ENCODE peak calls at places on chromosomes 1 and 21, in four cellular contexts. I, H, W and N are unnamed samples.

GRCh38 chr1:117605164-117605810 is 561 bp upstream of the TENT5C start:
- DNase-seq in I (no peak), H (peak; percentile 41), W (no peak), N (no peak)

GRCh38 chr1:180157576-180158057 is 2.9 kb downstream of the QSOX1 start:
- DNase-seq in I (no peak), H (no peak), W (no peak), N (no peak)

GRCh38 chr21:39094087-39094785 is 89.0 kb downstream of the PSMG1 start:
- DNase-seq in I (no peak), H (no peak), W (no peak), N (no peak)

GRCh38 chr1:89633745-89634625 is 1.1 kb downstream of the LRRC8C start:
- DNase-seq in I (peak; percentile 24), H (no peak), W (no peak), N (peak; percentile 6)

GRCh38 chr21:25487046-25487594 is 120.2 kb downstream of the MRPL39 start:
- DNase-seq in I (no peak), H (no peak), W (no peak), N (no peak)

GRCh38 chr1:106768077-106768476 is 288.4 kb upstream of the PRMT6 start:
- DNase-seq in I (no peak), H (no peak), W (no peak), N (no peak)

GRCh38 chr1:67588186-67588865 is 96.7 kb upstream of the GADD45A start:
- DNase-seq in I (no peak), H (no peak), W (no peak), N (no peak)

GRCh38 chr21:36193200-36193599 is 36.6 kb downstream of the DOP1B start:
- DNase-seq in I (no peak), H (no peak), W (no peak), N (no peak)

GRCh38 chr1:36602189-36602588 is 119.5 kb upstream of the CSF3R start:
- DNase-seq in I (no peak), H (no peak), W (no peak), N (no peak)

GRCh38 chr1:61322769-61323168 is 240.4 kb downstream of the NFIA start:
- DNase-seq in I (no peak), H (no peak), W (no peak), N (no peak)

GRCh38 chr21:34889287-34889536 is 159.9 kb downstream of the RUNX1 start:
- DNase-seq in I (peak; percentile 42), H (peak; percentile 60), W (peak; percentile 76), N (no peak)

GRCh38 chr1:21324368-21325137 is 34.3 kb upstream of the ECE1 start:
- DNase-seq in I (peak; percentile 81), H (peak; percentile 88), W (peak; percentile 87), N (peak; percentile 85)

GRCh38 chr21:38506606-38507331 is 8.5 kb upstream of the ERG start:
- DNase-seq in I (no peak), H (no peak), W (no peak), N (no peak)

GRCh38 chr21:34558166-34558565 is 46.2 kb upstream of the KCNE1 start:
- DNase-seq in I (no peak), H (no peak), W (no peak), N (no peak)

GRCh38 chr1:58062635-58063034 is 483.9 kb downstream of the OMA1 start:
- DNase-seq in I (no peak), H (no peak), W (no peak), N (no peak)

GRCh38 chr21:32190491-32191144 is 88.2 kb downstream of the MIS18A start:
- DNase-seq in I (no peak), H (peak; percentile 9), W (no peak), N (no peak)

GRCh38 chr1:222974496-222974895 is 159.7 kb downstream of the DISP1 start:
- DNase-seq in I (no peak), H (no peak), W (no peak), N (no peak)

GRCh38 chr21:44496196-44496899 is 41.0 kb downstream of the LRRC3 start:
- DNase-seq in I (no peak), H (no peak), W (peak; percentile 52), N (no peak)
- H3K4me1 ChIP-seq in I (no peaks in the 10 kb centered on the region), H (no peaks in the 10 kb centered on the region), W (no peaks in the 10 kb centered on the region), N (no peaks in the 10 kb centered on the region)

GRCh38 chr21:44940116-44940631 is 345 bp downstream of the SLX9 start:
- DNase-seq in I (no peak), H (no peak), W (no peak), N (no peak)

GRCh38 chr21:44943005-44943685 is 3.3 kb downstream of the SLX9 start:
- DNase-seq in I (no peak), H (no peak), W (peak; percentile 14), N (no peak)

GRCh38 chr21:44942566-44942965 is 2.7 kb downstream of the SLX9 start:
- DNase-seq in I (no peak), H (no peak), W (no peak), N (no peak)

GRCh38 chr21:44939532-44940115 is at the start of gene SLX9:
- DNase-seq in I (peak; percentile 64), H (peak; percentile 74), W (peak; percentile 89), N (peak; percentile 89)

GRCh38 chr21:44941567-44941966 is 1.7 kb downstream of the SLX9 start:
- DNase-seq in I (no peak), H (no peak), W (peak; percentile 29), N (no peak)
- H3K36me3 ChIP-seq in I (no peaks in the 10 kb centered on the region), H (peaks cover 24% of the 10 kb centered on the region), W (peaks cover 27% of the 10 kb centered on the region), N (peaks cover 34% of the 10 kb centered on the region)

DNA sequence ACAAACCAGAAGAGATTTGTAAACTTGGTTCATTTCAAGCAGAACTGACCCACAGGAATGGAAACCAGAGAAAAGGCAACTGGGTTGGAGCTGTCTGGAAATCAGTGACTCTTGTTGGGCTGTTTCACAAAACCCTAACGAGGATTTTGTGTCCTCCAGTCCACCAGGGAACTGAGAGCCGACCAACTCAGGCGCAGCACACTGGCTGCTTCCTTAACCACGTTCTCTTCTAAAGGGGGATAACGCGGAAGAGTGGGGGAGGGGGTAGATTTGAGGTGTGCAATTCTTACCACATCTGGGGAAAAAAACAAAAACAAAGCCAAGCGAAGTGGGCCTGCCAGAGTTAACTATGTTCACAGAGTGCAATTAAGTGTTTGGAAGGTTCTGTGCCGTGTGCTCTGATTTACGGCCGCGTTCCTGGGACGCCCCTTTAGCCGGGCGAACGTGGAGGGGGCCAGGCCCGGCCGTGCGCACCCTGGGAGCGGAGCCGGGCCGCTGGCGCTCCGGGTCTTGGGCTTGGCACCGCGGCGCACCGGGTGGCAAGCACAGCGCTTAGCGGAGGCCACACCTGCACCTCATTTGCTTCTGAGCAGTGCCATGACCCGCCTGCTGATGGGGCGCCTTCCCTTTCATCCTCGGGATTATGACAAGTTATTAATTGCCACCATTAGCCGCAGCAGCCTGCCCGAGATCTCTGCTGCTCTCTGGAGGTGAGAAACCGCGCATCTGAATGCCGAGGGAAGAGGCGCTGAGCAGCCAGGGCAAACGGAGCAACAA is 248.6 kb upstream of the FOXD3 start:
- DNase-seq in I (no peak), H (no peak), W (no peak), N (no peak)
- TF ChIP-seq CTCF in I (no peak), H (no peak), W (no peak), N (peak; percentile 5)

GRCh38 chr1:221739018-221739676 is 2.7 kb downstream of the DUSP10 start:
- DNase-seq in I (no peak), H (no peak), W (peak; percentile 51), N (no peak)
- H3K4me1 ChIP-seq in I (peaks cover 1% of the 10 kb centered on the region), H (peaks cover 16% of the 10 kb centered on the region), W (peaks cover 43% of the 10 kb centered on the region), N (no peaks in the 10 kb centered on the region)